ENCODE peak calls at places on chromosomes 1 and 21, in six cellular contexts. A, O, K, V, Z and R are unnamed samples.
A peak's percentile ranks its signal among the peaks of the same experiment; 100 is the strongest.

GRCh38 chr1:198598796-198599321 is 40.0 kb upstream of the PTPRC start:
- DNase-seq in A (no peak), O (no peak), K (peak; percentile 89), V (no peak), Z (no peak), R (no peak)

GRCh38 chr1:34362949-34363348 is 186.2 kb downstream of the C1orf94 start:
- DNase-seq in A (no peak), O (peak; percentile 6), K (no peak), V (no peak), Z (no peak), R (no peak)

GRCh38 chr1:233373226-233373625 is 45.7 kb downstream of the MAP3K21 start:
- DNase-seq in A (no peak), O (no peak), K (no peak), V (no peak), Z (no peak), R (no peak)

GRCh38 chr1:170253180-170253579 is 107.4 kb downstream of the NTMT2 start:
- DNase-seq in A (no peak), O (no peak), K (no peak), V (no peak), Z (no peak), R (no peak)

GRCh38 chr1:89121641-89122040 is 4.3 kb downstream of the GBP2 start:
- DNase-seq in A (no peak), O (no peak), K (no peak), V (no peak), Z (no peak), R (no peak)

GRCh38 chr21:45335761-45336534 is 48.3 kb upstream of the POFUT2 start:
- DNase-seq in A (no peak), O (no peak), K (no peak), V (no peak), Z (no peak), R (no peak)

GRCh38 chr1:88068407-88068806 is 615.7 kb upstream of the PKN2 start:
- DNase-seq in A (no peak), O (no peak), K (no peak), V (no peak), Z (no peak), R (no peak)

GRCh38 chr1:83520797-83521196 is 478.1 kb downstream of the TTLL7 start:
- DNase-seq in A (no peak), O (no peak), K (no peak), V (no peak), Z (no peak), R (no peak)

GRCh38 chr21:43664358-43664757 is 5.0 kb downstream of the RRP1B start:
- DNase-seq in A (no peak), O (no peak), K (no peak), V (no peak), Z (no peak), R (no peak)

GRCh38 chr21:15498455-15498854 is 231.3 kb upstream of the USP25 start:
- DNase-seq in A (no peak), O (no peak), K (no peak), V (no peak), Z (no peak), R (no peak)

GRCh38 chr1:153635872-153636271 is 2.0 kb downstream of the CHTOP start:
- DNase-seq in A (no peak), O (no peak), K (no peak), V (no peak), Z (no peak), R (no peak)

GRCh38 chr21:34115160-34115559 is 41.8 kb downstream of the MRPS6 start:
- DNase-seq in A (no peak), O (no peak), K (no peak), V (no peak), Z (no peak), R (no peak)

GRCh38 chr1:40372658-40373322 is 737 bp upstream of the SMAP2 start:
- DNase-seq in A (no peak), O (no peak), K (no peak), V (no peak), Z (no peak), R (no peak)

GRCh38 chr21:45490049-45490731 is 52.0 kb downstream of the SLC19A1 start:
- DNase-seq in A (no peak), O (no peak), K (no peak), V (no peak), Z (no peak), R (no peak)

GRCh38 chr1:40742363-40743061 is 41.1 kb upstream of the KCNQ4 start:
- DNase-seq in A (no peak), O (no peak), K (no peak), V (no peak), Z (no peak), R (no peak)

GRCh38 chr1:245680395-245680794 is 525.6 kb downstream of the KIF26B start:
- DNase-seq in A (no peak), O (no peak), K (no peak), V (no peak), Z (no peak), R (peak; percentile 7)

GRCh38 chr21:37375866-37376574 is 9.4 kb downstream of the DYRK1A start:
- DNase-seq in A (no peak), O (no peak), K (no peak), V (no peak), Z (no peak), R (no peak)

GRCh38 chr1:119987112-119987511 is 82.3 kb downstream of the NOTCH2 start:
- DNase-seq in A (no peak), O (no peak), K (no peak), V (no peak), Z (no peak), R (no peak)

GRCh38 chr1:53477626-53478025 is 18.4 kb downstream of the DMRTB1 start:
- DNase-seq in A (no peak), O (no peak), K (no peak), V (no peak), Z (no peak), R (no peak)

GRCh38 chr1:149925751-149926150 is 1.9 kb downstream of the SF3B4 start:
- DNase-seq in A (no peak), O (no peak), K (no peak), V (no peak), Z (no peak), R (no peak)

GRCh38 chr1:21859669-21860179 is 47.7 kb downstream of the LDLRAD2 start:
- DNase-seq in A (no peak), O (no peak), K (no peak), V (no peak), Z (no peak), R (no peak)

GRCh38 chr1:203480084-203480483 is 4.5 kb downstream of the PRELP start:
- DNase-seq in A (no peak), O (no peak), K (no peak), V (no peak), Z (no peak), R (no peak)

GRCh38 chr1:147509786-147510360 is 31.4 kb upstream of the BCL9 start:
- DNase-seq in A (no peak), O (no peak), K (no peak), V (peak; percentile 33), Z (no peak), R (no peak)

GRCh38 chr1:82330330-82330729 is 529.6 kb downstream of the ADGRL2 start:
- DNase-seq in A (no peak), O (no peak), K (no peak), V (no peak), Z (no peak), R (no peak)

GRCh38 chr1:93575586-93576271 is 105.9 kb downstream of the BCAR3 start:
- DNase-seq in A (no peak), O (no peak), K (no peak), V (peak; percentile 44), Z (no peak), R (no peak)

GRCh38 chr1:38455829-38456563 is 403.6 kb downstream of the RRAGC start:
- DNase-seq in A (no peak), O (no peak), K (no peak), V (no peak), Z (no peak), R (no peak)

GRCh38 chr1:12573015-12573825 is 44.8 kb downstream of the DHRS3 start:
- DNase-seq in A (no peak), O (no peak), K (no peak), V (no peak), Z (no peak), R (no peak)
- TF ChIP-seq GABPA in A (no peak), O (no peak), K (no peak), V (no peak), Z (no peak), R (no peak)

DNA sequence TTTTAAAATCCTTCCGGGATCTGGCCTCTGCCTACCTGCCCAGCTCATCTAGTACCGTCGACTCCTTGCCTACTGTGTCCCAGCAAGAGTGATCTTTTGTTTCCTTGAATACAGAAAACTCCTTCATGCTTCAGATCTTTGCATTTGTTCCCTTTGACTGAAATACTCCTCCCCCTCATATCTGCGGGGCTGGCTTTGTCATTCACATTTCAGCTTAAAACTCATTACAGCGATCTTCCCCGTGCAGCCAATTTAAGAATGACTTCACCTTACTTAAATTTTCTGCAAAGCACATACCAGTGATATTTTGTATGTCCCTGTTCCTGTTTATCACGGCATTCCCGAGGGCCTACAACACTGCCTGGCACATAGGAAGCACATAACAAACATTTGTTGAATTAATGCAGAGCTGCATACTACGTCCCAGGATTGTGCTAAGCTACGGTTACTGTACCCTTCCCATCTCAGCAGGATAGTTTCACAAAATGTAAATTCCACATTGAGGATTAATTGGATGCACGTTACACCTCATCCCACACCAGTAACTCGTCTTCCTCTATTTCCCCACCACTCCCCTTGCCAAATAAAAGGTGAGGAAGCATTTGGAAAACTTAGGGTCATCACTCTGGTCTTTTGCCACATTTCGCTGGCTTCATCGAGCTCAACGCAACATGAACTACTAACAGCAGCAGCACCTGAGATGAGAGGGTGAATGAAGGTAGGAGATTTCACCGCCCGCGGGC is 799 bp upstream of the DESI2 start:
- DNase-seq in A (no peak), O (no peak), K (no peak), V (no peak), Z (no peak), R (no peak)
- H3K27ac ChIP-seq in A (peak overlapping the region; percentile 46), O (peak overlapping the region; percentile 69), K (no peak overlapping the region), V (no peak overlapping the region), Z (peak overlapping the region; percentile 83), R (peak overlapping the region; percentile 57)

GRCh38 chr1:185864889-185865288 is 130.7 kb downstream of the HMCN1 start:
- DNase-seq in A (no peak), O (no peak), K (no peak), V (no peak), Z (no peak), R (no peak)
- TF ChIP-seq GABPA in A (no peak), O (no peak), K (no peak), V (no peak), Z (no peak), R (no peak)

DNA sequence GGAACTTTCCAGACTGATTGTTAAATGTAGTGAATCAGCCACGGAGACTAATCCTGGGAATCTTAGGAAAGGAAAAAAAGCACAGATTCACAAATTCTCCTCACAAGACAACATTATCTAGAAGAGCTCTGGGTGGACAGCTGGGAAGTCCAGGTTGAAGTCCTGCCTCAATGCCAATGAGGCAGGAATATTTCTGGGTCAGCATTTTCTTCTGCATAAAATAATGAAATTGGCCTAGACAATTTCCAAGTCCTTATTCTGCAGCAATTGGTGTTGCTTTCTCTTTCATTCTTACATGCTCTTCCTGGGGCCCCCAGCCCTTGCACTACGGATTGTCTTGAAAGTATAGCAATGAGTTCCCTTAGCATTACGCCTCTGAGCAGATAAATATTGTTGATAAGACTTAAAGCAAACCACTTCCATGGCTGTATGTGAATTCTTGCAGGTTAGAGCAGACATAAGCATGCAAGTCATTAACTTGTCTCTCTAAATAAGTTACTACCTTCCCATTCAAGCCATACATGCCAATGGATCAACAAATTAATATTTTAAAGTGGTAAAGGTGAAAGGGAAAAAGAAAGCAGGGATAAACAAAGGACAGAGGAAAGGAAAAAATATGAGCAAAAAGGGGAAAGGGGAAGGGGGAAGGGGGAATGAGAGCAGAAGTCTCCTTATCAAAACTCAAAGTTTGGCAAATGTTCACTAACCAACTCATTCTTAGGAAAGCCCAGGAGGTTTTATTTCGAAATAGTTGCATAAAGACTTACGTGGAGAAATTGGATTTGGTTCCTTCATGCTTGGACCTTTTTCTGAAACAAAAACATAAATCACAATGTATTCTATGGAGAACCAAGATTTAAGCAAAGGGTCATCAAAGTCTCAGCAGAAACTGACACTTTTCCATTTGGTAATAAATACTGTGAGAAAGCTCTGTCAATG is 188.4 kb downstream of the TGFBR3 start:
- DNase-seq in A (no peak), O (no peak), K (peak; percentile 24), V (no peak), Z (no peak), R (no peak)
- H3K27ac ChIP-seq in A (peak overlapping the region; percentile 16), O (no peak overlapping the region), K (peak overlapping the region; percentile 7), V (no peak overlapping the region), Z (no peak overlapping the region), R (no peak overlapping the region)